ENCODE peak calls at places on chromosomes 16 and 17, in nine cellular contexts. K is MG63; W is right lobe of liver; G is activated gamma-delta T cell treated with anti-CD3 and anti-CD28 coated beads, Interleukin-2, amount 50 U/mL, for 16 hours; T is CD4-positive, alpha-beta T cell; S is A172; O is stimulated activated CD8-positive, alpha-beta memory T cell treated with anti-CD3 and anti-CD28 coated beads, Interleukin-7, amount 100 ng/mL, for 24 hours; D is globus pallidus; J is substantia nigra. Y is an unnamed sample.

GRCh38 chr16:28000314-28000713 is 63.2 kb downstream of the GSG1L start:
- DNase-seq in O (no peak), D (no peak), G (no peak), J (no peak), T (no peak), W (no peak), K (no peak), S (no peak), Y (no peak)

GRCh38 chr17:58331815-58332719 is 3.5 kb upstream of the TSPOAP1 start:
- DNase-seq in W (peak), T (peak), O (peak), S (no peak), J (peak), D (peak), G (peak), K (no peak), Y (peak)

GRCh38 chr17:16947470-16947869 is 24.4 kb downstream of the TNFRSF13B start:
- DNase-seq in T (no peak), K (no peak), G (no peak), D (peak), J (no peak), O (no peak), W (no peak), S (no peak), Y (no peak)

GRCh38 chr17:76709077-76709950 is 1.5 kb downstream of the MXRA7 start:
- DNase-seq in J (peak), W (peak), G (no peak), T (no peak), S (peak), D (peak), O (no peak), K (peak), Y (peak)

GRCh38 chr17:13031718-13032350 is 14.0 kb upstream of the ELAC2 start:
- DNase-seq in O (peak), W (no peak), S (peak), D (no peak), T (peak), G (peak), K (no peak), J (peak), Y (no peak)

GRCh38 chr16:67101301-67101675 is 8.5 kb upstream of the PHAF1 start:
- DNase-seq in S (peak), T (no peak), K (no peak), J (no peak), O (no peak), D (no peak), G (no peak), W (no peak), Y (no peak)

GRCh38 chr17:75093543-75094158 is 5.9 kb downstream of the SLC16A5 start:
- DNase-seq in O (no peak), G (no peak), D (no peak), T (no peak), S (no peak), J (no peak), K (no peak), W (no peak), Y (no peak)

GRCh38 chr17:74245145-74245817 is 28.8 kb upstream of the DNAI2 start:
- DNase-seq in K (no peak), O (no peak), J (peak), W (peak), T (no peak), S (no peak), G (no peak), D (peak), Y (no peak)

GRCh38 chr17:8248751-8249607 is at the start of gene PFAS:
- DNase-seq in O (peak), W (peak), S (peak), K (peak), G (peak), D (peak), J (peak), T (peak), Y (peak)

GRCh38 chr16:2456551-2457153 is 3.3 kb upstream of the TEDC2 start:
- DNase-seq in S (no peak), W (no peak), D (no peak), T (no peak), O (no peak), K (no peak), G (no peak), J (no peak), Y (no peak)

GRCh38 chr16:89870440-89870839 is 3.0 kb upstream of the TCF25 start:
- DNase-seq in O (no peak), T (no peak), D (no peak), W (no peak), J (no peak), S (no peak), G (no peak), K (no peak), Y (no peak)

Y was measured in pancreas.